ENCODE peak calls at places on chromosomes 4 and X, in five cellular contexts. V, M, E, B and O are unnamed samples.

GRCh38 chr4:75046226-75046625 is 113.3 kb downstream of the PARM1 start:
- DNase-seq in V (no peak), M (no peak), E (no peak), B (no peak), O (no peak)

GRCh38 chrX:45824471-45824870 is 623.8 kb upstream of the DIPK2B start:
- DNase-seq in V (no peak), M (no peak), E (no peak), B (peak; percentile 96), O (no peak)

GRCh38 chr4:3201718-3202702 is 46.9 kb upstream of the MSANTD1 start:
- DNase-seq in V (no peak), M (peak; percentile 33), E (peak; percentile 32), B (no peak), O (no peak)

GRCh38 chrX:150085881-150086280 is 147.6 kb upstream of the EOLA2 start:
- DNase-seq in V (no peak), M (no peak), E (no peak), B (peak; percentile 59), O (no peak)

GRCh38 chrX:153491351-153492152 is 3.2 kb upstream of the BGN start:
- DNase-seq in V (no peak), M (no peak), E (no peak), B (no peak), O (peak; percentile 28)

GRCh38 chr4:61336488-61336887 is 136.4 kb downstream of the ADGRL3 start:
- DNase-seq in V (no peak), M (no peak), E (no peak), B (no peak), O (no peak)

GRCh38 chr4:38311495-38311894 is 351.3 kb downstream of the PTTG2 start:
- DNase-seq in V (no peak), M (no peak), E (no peak), B (no peak), O (no peak)

GRCh38 chr4:107666134-107666533 is 53.9 kb downstream of the PAPSS1 start:
- DNase-seq in V (no peak), M (no peak), E (no peak), B (peak; percentile 23), O (no peak)

GRCh38 chr4:143185253-143186107 is 763 bp downstream of the USP38 start:
- DNase-seq in V (no peak), M (no peak), E (peak; percentile 44), B (peak; percentile 42), O (no peak)

GRCh38 chr4:81019016-81019415 is 11.5 kb upstream of the BMP3 start:
- DNase-seq in V (no peak), M (no peak), E (peak; percentile 26), B (no peak), O (no peak)

GRCh38 chrX:40003071-40003981 is 94.4 kb downstream of the BCOR start:
- DNase-seq in V (no peak), M (no peak), E (no peak), B (no peak), O (no peak)

GRCh38 chr4:101199507-101200285 is 147.6 kb downstream of the PPP3CA start:
- DNase-seq in V (no peak), M (no peak), E (no peak), B (peak; percentile 15), O (no peak)

DNA sequence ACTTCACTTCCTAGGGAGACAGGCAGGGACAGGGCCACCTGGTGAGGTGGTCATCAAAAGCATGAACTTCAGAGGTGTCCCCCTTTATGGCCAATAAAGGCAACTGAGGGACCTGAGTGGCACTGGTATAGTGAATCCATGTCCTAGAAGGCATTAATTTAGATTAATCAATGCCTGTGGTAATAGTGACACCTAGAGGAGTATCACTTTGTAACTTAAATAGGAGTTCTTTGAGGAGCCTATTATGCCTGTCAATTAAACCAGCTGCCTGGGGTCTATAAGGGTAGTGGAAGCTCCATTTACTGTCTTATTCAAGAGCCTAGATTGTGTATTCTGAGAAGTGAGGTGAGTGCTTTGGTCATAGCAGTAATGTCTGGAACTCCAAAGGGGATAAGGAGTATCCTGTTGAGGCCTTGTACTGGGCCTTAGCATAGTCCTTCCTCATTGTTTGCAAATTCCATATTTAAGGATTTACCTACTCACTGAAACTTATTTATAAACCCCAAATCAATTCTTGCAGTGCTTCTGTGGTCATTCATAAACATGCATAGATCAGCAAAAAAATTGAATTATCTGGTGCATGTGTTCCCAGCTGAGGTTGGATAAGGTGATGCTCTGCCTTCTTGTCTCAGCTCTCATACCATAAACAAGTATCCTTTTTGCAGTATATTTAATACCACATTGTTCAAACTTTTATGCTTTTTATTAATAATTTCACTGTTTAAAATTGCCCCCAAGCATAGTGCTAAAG is 213.8 kb upstream of the RADX start:
- DNase-seq in V (no peak), M (no peak), E (no peak), B (peak; percentile 67), O (no peak)
- TF ChIP-seq CTCF in V (no peak), M (no peak), E (no peak), B (peak; percentile 63), O (peak; percentile 7)

GRCh38 chr4:132827522-132827921 is 321.6 kb upstream of the PCDH10 start:
- DNase-seq in V (no peak), M (no peak), E (no peak), B (no peak), O (no peak)

GRCh38 chr4:132824721-132825120 is 324.4 kb upstream of the PCDH10 start:
- DNase-seq in V (no peak), M (no peak), E (no peak), B (no peak), O (no peak)
- TF ChIP-seq CTCF in V (no peak), M (no peak), E (no peak), B (no peak), O (no peak)

GRCh38 chrX:89053223-89053622 is 306.2 kb downstream of the CPXCR1 start:
- DNase-seq in V (no peak), M (no peak), E (no peak), B (no peak), O (no peak)
- TF ChIP-seq CTCF in V (no peak), M (no peak), E (no peak), B (no peak), O (no peak)

GRCh38 chr4:134756456-134756855 is 554.9 kb upstream of the PABPC4L start:
- DNase-seq in V (no peak), M (no peak), E (no peak), B (no peak), O (no peak)

DNA sequence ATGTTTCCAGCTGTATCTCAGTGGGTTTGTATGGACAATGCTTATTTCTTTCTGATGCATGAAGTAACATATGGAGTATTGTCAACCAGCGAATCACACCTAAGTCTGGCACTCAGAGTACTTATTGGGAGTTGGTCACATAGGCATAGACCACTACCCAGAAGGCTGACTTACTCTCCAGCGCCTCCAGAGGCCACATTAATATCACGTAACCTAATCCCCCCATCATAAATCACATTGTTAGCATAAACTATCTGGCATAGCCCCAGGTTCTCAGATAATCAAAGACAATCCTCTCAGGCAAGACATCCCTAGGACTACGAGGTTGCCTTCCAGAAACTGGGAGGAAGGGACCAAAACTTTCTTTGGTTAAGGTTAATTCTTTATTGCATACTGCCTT is 560.5 kb upstream of the PABPC4L start:
- DNase-seq in V (no peak), M (no peak), E (no peak), B (no peak), O (peak; percentile 9)
- TF ChIP-seq CTCF in V (no peak), M (no peak), E (no peak), B (no peak), O (peak; percentile 28)

GRCh38 chr4:104490096-104490769 is 4.5 kb downstream of the CXXC4 start:
- DNase-seq in V (no peak), M (peak; percentile 78), E (peak; percentile 41), B (no peak), O (no peak)
- TF ChIP-seq CTCF in V (no peak), M (no peak), E (no peak), B (no peak), O (no peak)

GRCh38 chr4:48575964-48576363 is 85.9 kb downstream of the ZAR1 start:
- DNase-seq in V (no peak), M (no peak), E (no peak), B (peak; percentile 27), O (no peak)

DNA sequence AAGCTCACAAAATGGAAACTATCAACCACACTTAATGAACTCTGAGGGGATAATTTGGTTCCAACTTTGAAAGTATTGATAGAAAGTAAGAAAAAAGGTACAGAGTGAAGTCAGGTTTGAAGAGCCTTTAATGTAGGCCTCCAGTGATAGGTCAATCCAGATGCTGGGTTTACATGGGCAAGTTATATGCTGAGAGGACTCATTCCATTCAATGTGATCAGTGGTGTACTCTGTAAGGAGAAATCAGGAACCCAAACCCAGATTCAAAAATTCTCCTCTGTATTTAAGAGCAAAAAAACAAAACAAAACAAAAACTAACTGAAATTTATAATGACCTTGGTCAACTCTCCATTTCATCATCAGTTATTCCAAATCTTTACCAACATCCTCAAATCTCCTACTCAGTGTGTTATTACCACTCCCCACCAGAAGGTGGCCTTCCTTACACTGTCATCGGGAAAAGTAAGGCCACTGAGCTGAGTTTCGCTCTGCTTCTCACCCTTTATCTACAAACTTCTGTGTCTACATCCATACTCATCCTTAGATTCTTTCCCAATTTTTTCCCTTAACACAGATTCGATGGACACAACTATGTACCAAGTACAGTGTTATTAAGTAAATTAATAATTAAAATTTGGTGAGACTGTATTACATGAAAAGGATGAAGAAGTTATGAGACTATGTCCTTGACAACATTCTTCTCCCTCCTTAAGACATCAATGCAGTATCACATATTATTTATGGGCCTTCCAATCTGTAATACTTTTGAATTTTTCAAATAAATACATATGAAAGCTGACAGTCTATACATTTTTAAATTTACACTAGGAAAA is 88.3 kb downstream of the ZAR1 start:
- DNase-seq in V (peak; percentile 34), M (peak; percentile 9), E (peak; percentile 72), B (peak; percentile 67), O (peak; percentile 51)
- TF ChIP-seq CTCF in V (peak; percentile 84), M (peak; percentile 78), E (peak; percentile 90), B (peak; percentile 80), O (peak; percentile 85)

GRCh38 chr4:4764506-4764905 is 95.0 kb upstream of the MSX1 start:
- DNase-seq in V (no peak), M (no peak), E (no peak), B (no peak), O (no peak)
- TF ChIP-seq CTCF in V (no peak), M (no peak), E (no peak), B (no peak), O (no peak)

DNA sequence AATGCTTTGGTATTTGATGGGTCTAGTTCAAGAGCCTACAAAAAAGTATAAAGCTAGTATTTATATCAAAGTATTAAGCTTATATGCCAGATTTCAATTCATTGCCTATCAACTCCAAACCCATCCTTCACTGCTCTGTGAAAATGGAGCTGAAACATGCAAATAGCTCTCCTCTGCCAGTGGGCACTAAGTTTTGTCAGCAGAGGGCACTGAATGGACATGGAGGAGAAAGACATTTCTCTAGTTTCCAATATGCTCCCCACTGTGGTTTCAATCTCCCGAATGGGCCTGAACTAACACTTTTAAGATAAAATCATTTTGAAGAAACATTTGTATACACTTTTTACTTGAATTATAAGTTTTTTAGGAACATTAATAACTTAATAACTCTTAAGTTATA is 12.4 kb downstream of the PPID start:
- DNase-seq in V (no peak), M (no peak), E (no peak), B (peak; percentile 19), O (no peak)
- TF ChIP-seq CTCF in V (no peak), M (no peak), E (no peak), B (peak; percentile 44), O (no peak)